ENCODE peak calls at places on chromosomes 6 and 20, in ten cellular contexts. W is A172; O is activated T-cell treated with anti-CD3 and anti-CD28 coated beads, Interleukin-2, amount 50 U/mL, for 72 hours; Y is B cell; V is NCI-H2029; D is fibroblast of the aortic adventitia; B is neural progenitor cell; T is PC-3; E is Peyer's patch; K is osteocyte. H is an unnamed sample.

GRCh38 chr20:57317789-57318371 is 11.7 kb upstream of the SPO11 start:
- DNase-seq in W (no peak), O (no peak), Y (no peak), V (no peak), D (no peak), B (no peak), T (no peak), E (no peak), K (peak; percentile 66), H (no peak)

GRCh38 chr6:34359438-34360158 is 32.9 kb downstream of the NUDT3 start:
- DNase-seq in W (no peak), O (no peak), Y (no peak), V (no peak), D (peak; percentile 62), B (no peak), T (peak; percentile 18), E (no peak), K (no peak), H (no peak)

GRCh38 chr20:57464642-57465211 is 60.2 kb downstream of the CTCFL start:
- DNase-seq in W (peak; percentile 40), O (no peak), Y (peak; percentile 36), V (no peak), D (peak; percentile 16), B (no peak), T (peak; percentile 59), E (no peak), K (no peak), H (no peak)

GRCh38 chr6:153963352-153963751 is 75.7 kb upstream of the OPRM1 start:
- DNase-seq in W (no peak), O (no peak), Y (no peak), V (no peak), D (no peak), B (peak; percentile 2), T (no peak), E (no peak), K (no peak), H (no peak)

GRCh38 chr6:22236626-22237414 is 60.0 kb downstream of the PRL start:
- DNase-seq in W (peak; percentile 82), O (no peak), Y (no peak), V (peak; percentile 65), D (peak; percentile 73), B (no peak), T (peak; percentile 97), E (no peak), K (no peak), H (no peak)

GRCh38 chr6:118725944-118726343 is 74.6 kb upstream of the CEP85L start:
- DNase-seq in W (peak; percentile 5), O (peak; percentile 80), Y (no peak), V (no peak), D (no peak), B (no peak), T (no peak), E (no peak), K (no peak), H (no peak)

GRCh38 chr20:55139173-55139765 is 663.9 kb downstream of the DOK5 start:
- DNase-seq in W (no peak), O (no peak), Y (no peak), V (no peak), D (no peak), B (no peak), T (no peak), E (no peak), K (no peak), H (no peak)

GRCh38 chr6:127102299-127102698 is 16.2 kb upstream of the RSPO3 start:
- DNase-seq in W (peak; percentile 64), O (no peak), Y (no peak), V (no peak), D (peak; percentile 91), B (no peak), T (peak; percentile 56), E (no peak), K (no peak), H (no peak)

GRCh38 chr20:64049060-64049886 is at the start of gene SOX18:
- DNase-seq in W (no peak), O (peak; percentile 64), Y (no peak), V (no peak), D (peak; percentile 18), B (peak; percentile 82), T (peak; percentile 31), E (no peak), K (no peak), H (no peak)

GRCh38 chr6:140011537-140011936 is 637.1 kb upstream of the CITED2 start:
- DNase-seq in W (no peak), O (no peak), Y (no peak), V (no peak), D (no peak), B (no peak), T (no peak), E (no peak), K (no peak), H (no peak)

GRCh38 chr20:2817891-2818595 is 1.9 kb downstream of the TMEM239 start:
- DNase-seq in W (no peak), O (no peak), Y (no peak), V (no peak), D (peak; percentile 25), B (no peak), T (no peak), E (peak; percentile 44), K (peak; percentile 64), H (no peak)

GRCh38 chr6:2127484-2127911 is 117.9 kb downstream of the GMDS start:
- DNase-seq in W (no peak), O (peak; percentile 56), Y (peak; percentile 40), V (no peak), D (no peak), B (no peak), T (no peak), E (peak; percentile 82), K (no peak), H (no peak)

GRCh38 chr6:291148-291696 is 1.1 kb upstream of the DUSP22 start:
- DNase-seq in W (peak; percentile 26), O (no peak), Y (no peak), V (no peak), D (peak; percentile 8), B (no peak), T (peak; percentile 53), E (no peak), K (peak; percentile 76), H (no peak)

GRCh38 chr6:24859608-24860007 is 60.9 kb upstream of the ARMH2 start:
- DNase-seq in W (no peak), O (no peak), Y (no peak), V (no peak), D (no peak), B (no peak), T (no peak), E (no peak), K (no peak), H (no peak)

GRCh38 chr6:13486679-13487121 is 700 bp downstream of the GFOD1 start:
- DNase-seq in W (peak; percentile 19), O (peak; percentile 71), Y (peak; percentile 86), V (peak; percentile 45), D (peak; percentile 53), B (peak; percentile 67), T (peak; percentile 64), E (peak; percentile 86), K (no peak), H (peak; percentile 37)

GRCh38 chr6:159047896-159048685 is 3.3 kb upstream of the TAGAP start:
- DNase-seq in W (no peak), O (no peak), Y (no peak), V (no peak), D (no peak), B (peak; percentile 39), T (no peak), E (no peak), K (no peak), H (no peak)

GRCh38 chr6:2266845-2267244 is 21.4 kb upstream of the GMDS start:
- DNase-seq in W (no peak), O (no peak), Y (no peak), V (no peak), D (no peak), B (no peak), T (no peak), E (no peak), K (no peak), H (no peak)

GRCh38 chr6:67606905-67607828 is 1027.9 kb upstream of the ADGRB3 start:
- DNase-seq in W (no peak), O (no peak), Y (no peak), V (peak; percentile 30), D (peak; percentile 46), B (no peak), T (peak; percentile 44), E (no peak), K (no peak), H (no peak)

GRCh38 chr6:44253307-44254101 is 3.8 kb downstream of the SLC35B2 start:
- DNase-seq in W (peak; percentile 69), O (peak; percentile 72), Y (peak; percentile 65), V (no peak), D (no peak), B (peak; percentile 67), T (peak; percentile 64), E (peak; percentile 80), K (no peak), H (no peak)

GRCh38 chr6:25504661-25505060 is 147.4 kb upstream of the SCGN start:
- DNase-seq in W (no peak), O (no peak), Y (no peak), V (no peak), D (peak; percentile 84), B (peak; percentile 31), T (peak; percentile 64), E (no peak), K (no peak), H (peak; percentile 18)